ENCODE peak calls at places on chromosomes 13 and 19, in four cellular contexts. D is GM12878, E is K562, N is HepG2. X is an unnamed sample.

GRCh38 chr19:10206226-10206873 is 11.6 kb upstream of the DNMT1 start:
- DNase-seq in D (no peak), E (no peak), N (peak; percentile 45), X (no peak)

GRCh38 chr13:53201454-53202225 is 173.0 kb downstream of the OLFM4 start:
- DNase-seq in D (no peak), E (no peak), N (no peak), X (peak; percentile 90)

GRCh38 chr13:48146636-48147035 is 51.7 kb upstream of the MED4 start:
- DNase-seq in D (no peak), E (no peak), N (no peak), X (no peak)

GRCh38 chr19:45641274-45642105 is 2.3 kb upstream of the EML2 start:
- DNase-seq in D (peak; percentile 95), E (peak; percentile 83), N (peak; percentile 90), X (no peak)

GRCh38 chr13:89393758-89394157 is 1722.6 kb downstream of the SLITRK5 start:
- DNase-seq in D (no peak), E (no peak), N (no peak), X (no peak)

GRCh38 chr19:54424201-54424600 is 8.9 kb downstream of the TTYH1 start:
- DNase-seq in D (no peak), E (peak; percentile 3), N (no peak), X (no peak)

GRCh38 chr19:4288091-4288777 is 9.2 kb downstream of the SHD start:
- DNase-seq in D (no peak), E (peak; percentile 80), N (no peak), X (no peak)

GRCh38 chr13:32262619-32263018 is 52.5 kb downstream of the ZAR1L start:
- DNase-seq in D (no peak), E (no peak), N (no peak), X (no peak)

GRCh38 chr13:79722885-79723445 is 242.0 kb downstream of the NDFIP2 start:
- DNase-seq in D (no peak), E (no peak), N (no peak), X (no peak)

GRCh38 chr19:291561-292280 is 518 bp upstream of the PLPP2 start:
- DNase-seq in D (no peak), E (peak; percentile 79), N (no peak), X (peak; percentile 77)

GRCh38 chr13:94175076-94175475 is 304.4 kb downstream of the DCT start:
- DNase-seq in D (no peak), E (no peak), N (peak; percentile 46), X (no peak)

GRCh38 chr19:10283301-10283733 is 3.4 kb upstream of the ICAM4 start:
- DNase-seq in D (no peak), E (no peak), N (no peak), X (no peak)

GRCh38 chr19:33957804-33958203 is 161.1 kb downstream of the KCTD15 start:
- DNase-seq in D (no peak), E (no peak), N (no peak), X (no peak)

GRCh38 chr19:19997656-19998268 is 41.5 kb downstream of the ZNF682 start:
- DNase-seq in D (no peak), E (peak; percentile 18), N (no peak), X (peak; percentile 47)

GRCh38 chr19:29714953-29715694 is at the start of gene C19orf12:
- DNase-seq in D (no peak), E (peak; percentile 87), N (peak; percentile 18), X (peak; percentile 93)

GRCh38 chr13:30143671-30144400 is 163.5 kb downstream of the KATNAL1 start:
- DNase-seq in D (no peak), E (no peak), N (no peak), X (no peak)

GRCh38 chr19:19655051-19655594 is 8.4 kb downstream of the ATP13A1 start:
- DNase-seq in D (no peak), E (no peak), N (no peak), X (peak; percentile 19)

GRCh38 chr13:113973218-113974164 is at the start of gene C13orf46:
- DNase-seq in D (no peak), E (no peak), N (peak; percentile 12), X (no peak)

GRCh38 chr19:13884726-13885591 is 8.0 kb downstream of the NANOS3 start:
- DNase-seq in D (no peak), E (no peak), N (no peak), X (peak; percentile 33)

GRCh38 chr19:18002347-18002850 is 5.6 kb upstream of the ARRDC2 start:
- DNase-seq in D (no peak), E (no peak), N (no peak), X (peak; percentile 27)

GRCh38 chr19:40705362-40705651 is 11.4 kb downstream of the COQ8B start:
- DNase-seq in D (no peak), E (no peak), N (no peak), X (no peak)

GRCh38 chr13:45895880-45896279 is 44.3 kb upstream of the SIAH3 start:
- DNase-seq in D (no peak), E (no peak), N (no peak), X (no peak)

GRCh38 chr19:33872445-33873320 is 76.0 kb downstream of the KCTD15 start:
- DNase-seq in D (no peak), E (no peak), N (no peak), X (no peak)

GRCh38 chr13:34419025-34419424 is 523.0 kb upstream of the NBEA start:
- DNase-seq in D (no peak), E (no peak), N (no peak), X (peak; percentile 68)

GRCh38 chr13:48749144-48749543 is 95.4 kb downstream of the CYSLTR2 start:
- DNase-seq in D (no peak), E (no peak), N (no peak), X (no peak)

GRCh38 chr13:43780666-43781065 is 6.1 kb downstream of the ENOX1 start:
- DNase-seq in D (no peak), E (no peak), N (no peak), X (no peak)

GRCh38 chr13:25468330-25469178 is 96.8 kb downstream of the ATP8A2 start:
- DNase-seq in D (no peak), E (peak; percentile 90), N (no peak), X (peak; percentile 94)

GRCh38 chr13:27194895-27195764 is 23.5 kb upstream of the USP12 start:
- DNase-seq in D (no peak), E (peak; percentile 36), N (no peak), X (no peak)

GRCh38 chr13:38494445-38494844 is 144.8 kb downstream of the UFM1 start:
- DNase-seq in D (no peak), E (no peak), N (no peak), X (no peak)

GRCh38 chr19:35355851-35356460 is 2.3 kb upstream of the FFAR3 start:
- DNase-seq in D (no peak), E (no peak), N (no peak), X (no peak)

GRCh38 chr13:75251188-75251587 is 230.8 kb downstream of the TBC1D4 start:
- DNase-seq in D (no peak), E (no peak), N (no peak), X (no peak)

GRCh38 chr19:3249408-3249807 is 24.9 kb downstream of the CELF5 start:
- DNase-seq in D (no peak), E (peak; percentile 92), N (peak; percentile 27), X (peak; percentile 64)

GRCh38 chr13:98782654-98783053 is 30.2 kb upstream of the SLC15A1 start:
- DNase-seq in D (no peak), E (no peak), N (no peak), X (no peak)

GRCh38 chr13:25190256-25190655 is 18.2 kb upstream of the AMER2 start:
- DNase-seq in D (no peak), E (no peak), N (no peak), X (no peak)

GRCh38 chr13:77919351-77920294 is 992 bp upstream of the EDNRB start:
- DNase-seq in D (no peak), E (no peak), N (no peak), X (peak; percentile 56)

GRCh38 chr19:10390652-10391286 is 10.4 kb upstream of the TYK2 start:
- DNase-seq in D (no peak), E (peak; percentile 66), N (peak; percentile 64), X (peak; percentile 85)

GRCh38 chr19:10289167-10289835 is 451 bp upstream of the ICAM5 start:
- DNase-seq in D (no peak), E (peak; percentile 67), N (peak; percentile 53), X (peak; percentile 68)

GRCh38 chr19:18960370-18960769 is 19.4 kb upstream of the HOMER3 start:
- DNase-seq in D (no peak), E (no peak), N (no peak), X (no peak)

GRCh38 chr19:17648097-17648660 is 40.0 kb downstream of the UNC13A start:
- DNase-seq in D (no peak), E (peak; percentile 97), N (no peak), X (peak; percentile 66)

GRCh38 chr19:46787331-46788100 is 878 bp downstream of the SLC1A5 start:
- DNase-seq in D (no peak), E (no peak), N (peak; percentile 54), X (peak; percentile 74)
- TF ChIP-seq FOXM1 in D (no peak), E (no peak), N (no peak), X (no peak)

DNA sequence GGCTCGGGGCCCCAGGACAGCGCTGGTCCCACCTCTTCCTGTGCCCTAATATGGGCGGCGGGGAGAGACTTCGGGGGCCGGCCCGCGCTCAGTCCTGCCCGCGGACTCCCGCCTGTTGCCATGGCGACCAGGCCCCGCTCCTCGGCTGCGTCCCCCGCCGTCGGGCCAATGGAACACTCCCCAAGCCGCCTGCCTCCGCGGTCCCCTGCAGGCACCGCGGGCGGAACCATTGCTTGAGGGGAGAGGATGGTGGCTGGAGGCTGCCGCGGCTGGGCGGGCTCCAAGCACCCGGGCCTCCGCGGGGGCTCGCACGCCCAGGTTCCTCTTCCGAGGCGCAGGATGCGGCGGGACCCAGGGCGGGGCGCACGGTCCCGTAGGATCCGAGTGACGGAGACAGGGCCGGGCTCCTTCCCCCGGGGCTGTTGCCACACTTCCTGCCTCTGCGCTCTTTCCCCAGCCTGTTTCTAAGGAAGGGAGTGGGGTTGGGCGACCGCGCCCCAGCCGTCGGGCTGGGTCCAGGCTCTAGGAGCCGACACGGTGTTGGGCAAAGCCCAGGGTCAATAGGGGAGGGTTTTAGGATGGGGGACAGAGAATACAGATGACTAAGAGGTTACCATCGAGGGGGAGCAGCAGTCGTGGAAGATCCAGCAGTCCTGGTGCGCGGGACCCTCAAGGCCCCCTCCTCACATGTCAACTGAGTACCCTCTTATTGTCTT is 1.2 kb upstream of the JUNB start:
- DNase-seq in D (peak; percentile 86), E (peak; percentile 88), N (peak; percentile 87), X (peak; percentile 92)
- TF ChIP-seq EP300 in D (no peak), E (no peak), N (no peak), X (no peak)

DNA sequence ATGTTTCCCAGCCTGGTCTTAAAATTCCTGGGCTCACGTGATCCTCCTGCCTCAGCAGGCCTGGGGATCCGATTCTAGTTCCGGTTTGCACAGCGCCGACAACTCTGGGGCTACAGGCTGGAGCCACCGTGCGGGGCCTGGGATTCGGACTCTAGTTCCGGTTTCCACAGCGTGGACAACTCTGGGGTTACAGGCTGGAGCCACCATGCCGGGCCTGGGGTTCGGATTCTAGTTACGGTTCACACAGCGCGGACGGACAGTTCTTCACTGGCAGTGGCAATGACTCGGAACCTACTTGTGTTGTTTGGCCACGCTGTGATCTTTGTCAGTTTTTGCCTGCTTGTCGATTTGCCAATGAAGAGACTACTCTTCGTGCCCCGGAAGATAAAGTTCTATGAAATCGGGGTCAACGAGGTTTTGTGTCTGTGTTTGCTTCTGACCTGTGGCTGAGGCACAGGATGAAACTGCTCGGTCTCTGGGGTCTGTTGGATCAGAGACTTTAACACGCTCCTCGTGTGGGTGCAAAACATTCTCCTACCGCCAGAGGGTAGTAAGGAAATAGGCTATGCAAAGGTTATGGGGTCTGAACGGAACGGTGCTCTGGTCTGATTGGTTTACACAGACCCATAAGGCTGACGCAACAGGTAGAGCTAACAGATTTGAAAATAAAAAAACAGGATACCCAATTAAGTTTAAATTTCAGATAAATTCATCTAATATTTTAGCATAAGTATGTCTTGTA is 12.1 kb upstream of the ZSCAN1 start:
- DNase-seq in D (no peak), E (peak; percentile 62), N (peak; percentile 53), X (peak; percentile 81)
- TF ChIP-seq FOXM1 in D (no peak), E (no peak), N (no peak), X (no peak)

GRCh38 chr13:40993987-40994386 is 25.1 kb downstream of the ELF1 start:
- DNase-seq in D (no peak), E (no peak), N (no peak), X (no peak)
- TF ChIP-seq EP300 in D (no peak), E (no peak), N (no peak), X (no peak)

X was measured in SK-N-SH.